ENCODE peak calls at places on chromosomes 6 and 20, in seven cellular contexts. D, H, G, E, F, B and L are unnamed samples.

GRCh38 chr20:34579191-34579661 is 20.7 kb downstream of the MAP1LC3A start:
- DNase-seq in D (peak; percentile 82), H (no peak), G (no peak), E (peak; percentile 82), F (no peak), B (peak; percentile 70), L (no peak)

GRCh38 chr6:106146852-106147351 is 60.8 kb downstream of the PRDM1 start:
- DNase-seq in D (peak; percentile 34), H (no peak), G (no peak), E (no peak), F (no peak), B (no peak), L (no peak)

GRCh38 chr6:161745128-161745527 is 471.3 kb upstream of the AGPAT4 start:
- DNase-seq in D (no peak), H (no peak), G (no peak), E (no peak), F (no peak), B (no peak), L (no peak)

GRCh38 chr6:1792989-1793388 is 183.3 kb downstream of the FOXC1 start:
- DNase-seq in D (peak; percentile 10), H (no peak), G (peak; percentile 73), E (peak; percentile 22), F (no peak), B (peak; percentile 58), L (peak; percentile 58)

GRCh38 chr20:63837475-63837874 is 6.4 kb upstream of the ZBTB46 start:
- DNase-seq in D (no peak), H (no peak), G (no peak), E (no peak), F (no peak), B (peak; percentile 26), L (peak; percentile 15)

GRCh38 chr6:156691018-156691417 is 86.2 kb upstream of the ARID1B start:
- DNase-seq in D (no peak), H (no peak), G (no peak), E (no peak), F (no peak), B (no peak), L (no peak)

GRCh38 chr20:14780508-14780907 is 443.1 kb upstream of the FLRT3 start:
- DNase-seq in D (no peak), H (no peak), G (no peak), E (no peak), F (no peak), B (peak; percentile 3), L (no peak)

GRCh38 chr6:11428895-11429294 is 108.7 kb upstream of the TMEM170B start:
- DNase-seq in D (peak; percentile 76), H (no peak), G (peak; percentile 95), E (peak; percentile 95), F (no peak), B (peak; percentile 96), L (no peak)

GRCh38 chr6:44496705-44497369 is 109.3 kb downstream of the CDC5L start:
- DNase-seq in D (no peak), H (no peak), G (no peak), E (no peak), F (peak; percentile 24), B (no peak), L (peak; percentile 13)

GRCh38 chr6:36598739-36599318 is 4.7 kb downstream of the SRSF3 start:
- DNase-seq in D (no peak), H (no peak), G (no peak), E (no peak), F (no peak), B (no peak), L (no peak)
- H3K4me1 ChIP-seq in D (peaks cover 10% of the 10 kb centered on the region), H (peaks cover 28% of the 10 kb centered on the region), G (peaks cover 4% of the 10 kb centered on the region), E (peaks cover 4% of the 10 kb centered on the region), F (peaks cover 3% of the 10 kb centered on the region), B (peaks cover 5% of the 10 kb centered on the region), L (peaks cover 2% of the 10 kb centered on the region)

GRCh38 chr6:166389119-166389518 is 6.4 kb upstream of the MPC1 start:
- DNase-seq in D (no peak), H (no peak), G (no peak), E (no peak), F (no peak), B (no peak), L (no peak)

GRCh38 chr6:166382933-166383816 is at the start of gene MPC1:
- DNase-seq in D (peak; percentile 92), H (peak; percentile 96), G (peak; percentile 98), E (peak; percentile 96), F (peak; percentile 95), B (peak; percentile 98), L (peak; percentile 98)

GRCh38 chr6:166387642-166388325 is 5.0 kb upstream of the MPC1 start:
- DNase-seq in D (no peak), H (no peak), G (no peak), E (no peak), F (no peak), B (no peak), L (no peak)

GRCh38 chr6:166388605-166389004 is 5.9 kb upstream of the MPC1 start:
- DNase-seq in D (no peak), H (no peak), G (no peak), E (no peak), F (no peak), B (no peak), L (no peak)

DNA sequence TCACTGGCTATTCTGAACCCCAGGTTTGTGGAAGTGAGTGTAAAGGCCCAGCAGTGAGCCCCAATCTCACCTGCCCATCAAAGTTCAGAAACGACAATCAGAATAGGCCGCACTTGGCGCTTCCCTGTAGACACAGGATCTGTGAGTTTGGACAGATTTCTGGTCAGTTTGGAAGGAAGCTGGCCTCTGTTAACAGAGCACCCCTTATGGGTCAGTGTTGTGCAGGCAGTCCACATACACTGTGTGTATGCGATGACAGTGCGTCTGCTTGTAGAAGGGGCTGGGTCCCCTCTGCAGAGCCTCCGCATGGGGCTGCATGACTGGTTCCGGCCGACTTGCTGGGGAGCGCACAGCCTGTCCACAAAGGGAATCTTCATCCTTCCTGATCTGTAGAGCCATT is 3.4 kb upstream of the MPC1 start:
- DNase-seq in D (no peak), H (no peak), G (no peak), E (no peak), F (no peak), B (no peak), L (no peak)
- H2BK120ac ChIP-seq in D (no peak overlapping the region), H (no peak overlapping the region), G (no peak overlapping the region), E (no peak overlapping the region), F (no peak overlapping the region), B (no peak overlapping the region), L (no peak overlapping the region)

GRCh38 chr6:111985202-111985731 is 68.6 kb upstream of the CCN6 start:
- DNase-seq in D (peak; percentile 96), H (no peak), G (peak; percentile 99), E (peak; percentile 85), F (no peak), B (peak; percentile 99), L (peak; percentile 76)

GRCh38 chr6:111983197-111983596 is 70.7 kb upstream of the CCN6 start:
- DNase-seq in D (no peak), H (no peak), G (no peak), E (no peak), F (no peak), B (no peak), L (no peak)

GRCh38 chr6:111984081-111984480 is 69.8 kb upstream of the CCN6 start:
- DNase-seq in D (no peak), H (no peak), G (no peak), E (no peak), F (no peak), B (no peak), L (no peak)

GRCh38 chr6:111982681-111983080 is 71.2 kb upstream of the CCN6 start:
- DNase-seq in D (no peak), H (no peak), G (no peak), E (no peak), F (no peak), B (no peak), L (no peak)

DNA sequence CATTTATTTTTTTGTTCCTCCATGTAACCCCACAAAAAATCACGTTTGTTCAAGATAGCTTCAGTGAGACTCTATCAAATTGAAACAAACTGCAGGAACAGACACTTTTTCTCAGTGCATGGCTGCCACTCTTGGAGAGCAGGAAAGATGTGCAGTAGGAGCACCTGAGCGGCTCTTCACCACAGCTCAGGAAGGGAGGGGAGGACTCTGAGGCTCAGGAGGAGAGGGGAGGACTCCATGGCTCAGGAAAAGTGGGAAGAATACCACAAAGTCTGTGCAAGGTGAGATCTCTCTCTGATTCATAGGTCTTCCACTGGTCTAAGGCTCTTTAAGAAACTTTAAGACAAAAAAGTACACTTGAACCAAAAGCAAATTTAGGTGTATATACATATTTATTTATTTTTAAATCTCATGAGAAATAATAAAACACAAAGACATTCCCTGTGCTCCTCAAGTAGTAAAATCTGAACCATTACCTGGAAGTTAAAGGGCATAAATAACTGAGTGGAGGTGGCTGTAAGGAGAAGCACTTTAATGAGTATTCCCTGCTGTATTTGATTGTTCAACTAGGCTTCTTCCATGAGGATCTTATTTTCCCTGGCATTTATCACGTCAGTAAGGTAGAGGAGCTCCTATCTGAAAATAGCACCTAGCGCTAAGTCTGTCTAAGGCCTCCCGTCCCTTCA is 69.2 kb upstream of the CCN6 start:
- DNase-seq in D (no peak), H (no peak), G (peak; percentile 16), E (no peak), F (no peak), B (no peak), L (no peak)
- H3K9ac ChIP-seq in D (no peak overlapping the region), H (no peak overlapping the region), G (no peak overlapping the region), E (peak overlapping the region; percentile 30), F (no peak overlapping the region), B (no peak overlapping the region), L (no peak overlapping the region)

GRCh38 chr6:149064026-149065017 is 253.2 kb upstream of the TAB2 start:
- DNase-seq in D (peak; percentile 32), H (no peak), G (no peak), E (no peak), F (no peak), B (no peak), L (no peak)

GRCh38 chr6:149063443-149063842 is 254.1 kb upstream of the TAB2 start:
- DNase-seq in D (no peak), H (no peak), G (no peak), E (no peak), F (no peak), B (no peak), L (no peak)

GRCh38 chr6:149062653-149063348 is 254.7 kb upstream of the TAB2 start:
- DNase-seq in D (no peak), H (no peak), G (no peak), E (no peak), F (no peak), B (no peak), L (no peak)

GRCh38 chr6:149061933-149062332 is 255.6 kb upstream of the TAB2 start:
- DNase-seq in D (no peak), H (no peak), G (no peak), E (peak; percentile 22), F (no peak), B (no peak), L (no peak)

DNA sequence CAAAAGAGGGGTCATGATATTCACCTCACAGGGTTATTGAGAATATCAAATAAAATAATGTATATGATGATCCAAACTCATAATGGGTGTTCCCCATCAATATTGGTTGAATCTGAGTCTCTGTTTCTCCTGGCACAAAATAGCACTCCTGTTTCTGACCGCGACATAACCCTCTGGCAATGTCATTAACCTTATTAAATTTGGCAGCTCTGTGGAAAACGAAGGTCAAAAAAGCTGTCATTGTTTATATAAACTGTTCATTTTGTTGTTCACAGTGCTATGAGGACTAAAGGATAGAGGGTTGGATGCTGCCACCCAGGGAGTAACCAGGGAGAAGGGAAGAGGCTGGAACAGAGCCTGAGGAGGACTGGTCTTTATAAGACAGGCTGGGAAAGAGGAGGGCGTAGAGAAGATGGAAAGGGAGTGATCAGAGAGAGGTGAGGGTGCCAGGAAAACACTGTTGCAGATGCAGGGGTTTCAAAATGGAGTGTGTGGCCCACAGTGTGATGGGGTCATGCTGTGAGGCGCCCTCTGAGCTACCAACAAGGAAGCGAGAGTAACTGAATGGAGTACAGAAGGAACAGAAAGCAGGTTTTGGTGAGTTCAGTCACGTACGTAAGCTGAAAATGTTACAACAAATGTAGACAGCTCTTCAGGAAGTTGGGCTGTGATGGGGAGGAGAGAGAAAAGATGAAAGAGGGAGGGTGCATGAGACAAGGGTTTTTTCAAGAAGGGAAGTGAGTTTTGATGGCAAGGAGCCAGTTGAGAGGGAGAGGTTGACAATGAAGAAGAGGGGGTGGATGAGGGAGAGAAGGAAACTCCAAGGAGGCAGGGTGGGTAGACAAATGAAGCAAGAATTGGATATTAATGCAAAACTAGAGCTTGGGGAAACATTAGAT is 251.6 kb upstream of the TAB2 start:
- DNase-seq in D (no peak), H (no peak), G (no peak), E (no peak), F (no peak), B (peak; percentile 24), L (no peak)
- H3K4me1 ChIP-seq in D (peaks cover 2% of the 10 kb centered on the region), H (peaks cover 13% of the 10 kb centered on the region), G (no peaks in the 10 kb centered on the region), E (peaks cover 3% of the 10 kb centered on the region), F (no peaks in the 10 kb centered on the region), B (peaks cover 2% of the 10 kb centered on the region), L (no peaks in the 10 kb centered on the region)